ENCODE peak calls at places on chromosome 2, in eight cellular contexts. E is chondrocyte; Y is EH; A is AG08396; I is stimulated activated CD8-positive, alpha-beta memory T cell treated with anti-CD3 and anti-CD28 coated beads, Interleukin-4, amount 100 ng/mL, for 1 hour; M is hepatocyte; H is dorsolateral prefrontal cortex; C is astrocyte of the spinal cord. O is an unnamed sample.
A peak's percentile ranks its signal among the peaks of the same experiment; 100 is the strongest.

GRCh38 chr2:7018261-7018701 is 101.1 kb downstream of the RNF144A start:
- DNase-seq in E (no peak), Y (no peak), A (no peak), I (no peak), M (no peak), H (no peak), C (no peak), O (no peak)

GRCh38 chr2:109184368-109184767 is 55.4 kb downstream of the SH3RF3 start:
- DNase-seq in E (no peak), Y (no peak), A (no peak), I (no peak), M (no peak), H (peak; percentile 19), C (no peak), O (no peak)

GRCh38 chr2:236702693-236703092 is 133.1 kb downstream of the ACKR3 start:
- DNase-seq in E (no peak), Y (no peak), A (no peak), I (no peak), M (no peak), H (no peak), C (no peak), O (no peak)

GRCh38 chr2:12325806-12326205 is 390.9 kb upstream of the TRIB2 start:
- DNase-seq in E (no peak), Y (peak; percentile 67), A (no peak), I (no peak), M (peak; percentile 60), H (no peak), C (peak; percentile 66), O (no peak)

GRCh38 chr2:47898089-47898731 is 8.1 kb downstream of the FBXO11 start:
- DNase-seq in E (no peak), Y (no peak), A (no peak), I (no peak), M (no peak), H (no peak), C (no peak), O (no peak)

GRCh38 chr2:99619211-99619610 is 129.4 kb upstream of the REV1 start:
- DNase-seq in E (no peak), Y (no peak), A (no peak), I (no peak), M (no peak), H (no peak), C (no peak), O (no peak)

GRCh38 chr2:65744801-65745200 is 312.4 kb upstream of the SPRED2 start:
- DNase-seq in E (no peak), Y (no peak), A (no peak), I (no peak), M (no peak), H (no peak), C (no peak), O (no peak)

GRCh38 chr2:3242747-3243369 is 134.8 kb downstream of the EIPR1 start:
- DNase-seq in E (no peak), Y (no peak), A (no peak), I (no peak), M (no peak), H (no peak), C (no peak), O (no peak)

GRCh38 chr2:42163444-42164045 is 5.6 kb upstream of the EML4 start:
- DNase-seq in E (no peak), Y (no peak), A (no peak), I (no peak), M (no peak), H (no peak), C (no peak), O (no peak)

GRCh38 chr2:209519911-209520310 is 96.1 kb downstream of the MAP2 start:
- DNase-seq in E (no peak), Y (no peak), A (no peak), I (no peak), M (no peak), H (no peak), C (no peak), O (no peak)

GRCh38 chr2:237254369-237254861 is 159.5 kb downstream of the COL6A3 start:
- DNase-seq in E (no peak), Y (peak; percentile 82), A (no peak), I (no peak), M (no peak), H (no peak), C (peak; percentile 83), O (no peak)

GRCh38 chr2:43576983-43577892 is 18.6 kb downstream of the THADA start:
- DNase-seq in E (no peak), Y (peak; percentile 80), A (peak; percentile 56), I (no peak), M (peak; percentile 73), H (no peak), C (peak; percentile 67), O (no peak)

GRCh38 chr2:176114120-176114929 is 2.3 kb upstream of the HOXD10 start:
- DNase-seq in E (no peak), Y (no peak), A (no peak), I (no peak), M (no peak), H (no peak), C (no peak), O (no peak)

GRCh38 chr2:207163053-207163814 is 2.5 kb downstream of the KLF7 start:
- DNase-seq in E (no peak), Y (peak; percentile 94), A (peak; percentile 59), I (no peak), M (peak; percentile 73), H (no peak), C (peak; percentile 91), O (no peak)

GRCh38 chr2:242034138-242034537 is 164.6 kb downstream of the RTP5 start:
- DNase-seq in E (no peak), Y (no peak), A (no peak), I (no peak), M (no peak), H (no peak), C (no peak), O (no peak)

GRCh38 chr2:13996527-13996926 is 636.0 kb upstream of the LRATD1 start:
- DNase-seq in E (no peak), Y (no peak), A (no peak), I (no peak), M (no peak), H (no peak), C (no peak), O (no peak)

GRCh38 chr2:214482716-214483115 is 71.9 kb downstream of the VWC2L start:
- DNase-seq in E (no peak), Y (no peak), A (no peak), I (no peak), M (no peak), H (no peak), C (no peak), O (no peak)

GRCh38 chr2:102418421-102418961 is 4.5 kb upstream of the IL18RAP start:
- DNase-seq in E (no peak), Y (no peak), A (no peak), I (no peak), M (no peak), H (no peak), C (peak; percentile 16), O (no peak)

GRCh38 chr2:200411831-200412230 is 98.0 kb downstream of the KCTD18 start:
- DNase-seq in E (no peak), Y (no peak), A (no peak), I (no peak), M (no peak), H (no peak), C (no peak), O (no peak)

GRCh38 chr2:23411752-23412431 is 26.9 kb downstream of the KLHL29 start:
- DNase-seq in E (no peak), Y (peak; percentile 97), A (peak; percentile 74), I (no peak), M (no peak), H (no peak), C (peak; percentile 85), O (no peak)